ENCODE peak calls at places on chromosomes 3 and 15, in six cellular contexts. K, V, T, S, O and N are unnamed samples.

GRCh38 chr15:91568036-91568435 is 285.5 kb upstream of the SLCO3A1 start:
- DNase-seq in S (no peak), K (no peak), O (no peak), V (no peak), T (no peak), N (no peak)

GRCh38 chr15:36468746-36469145 is 110.7 kb upstream of the CDIN1 start:
- DNase-seq in V (no peak), T (no peak), S (no peak), O (no peak), K (no peak), N (peak; percentile 50)

GRCh38 chr3:17931121-17931520 is 188.7 kb upstream of the TBC1D5 start:
- DNase-seq in V (no peak), K (no peak), S (no peak), O (no peak), T (no peak), N (no peak)

GRCh38 chr15:90905306-90906180 is 2.4 kb downstream of the MAN2A2 start:
- DNase-seq in O (no peak), T (no peak), S (peak; percentile 24), V (no peak), K (no peak), N (peak; percentile 36)

GRCh38 chr3:20846792-20847191 is 660.8 kb upstream of the SGO1 start:
- DNase-seq in T (no peak), K (no peak), S (no peak), V (no peak), O (no peak), N (no peak)

GRCh38 chr3:53254810-53255359 is 937 bp downstream of the TKT start:
- DNase-seq in O (peak; percentile 38), S (peak; percentile 87), K (no peak), V (no peak), T (peak; percentile 69), N (peak; percentile 88)

GRCh38 chr3:69855436-69856162 is 116.3 kb downstream of the MITF start:
- DNase-seq in K (no peak), T (no peak), O (no peak), V (no peak), S (no peak), N (no peak)

GRCh38 chr3:15631426-15632211 is 30.1 kb downstream of the BTD start:
- DNase-seq in S (no peak), O (no peak), V (no peak), T (no peak), K (no peak), N (no peak)

GRCh38 chr15:38895326-38896282 is 331.0 kb upstream of the RASGRP1 start:
- DNase-seq in S (no peak), V (no peak), K (no peak), O (no peak), T (no peak), N (no peak)

GRCh38 chr3:139299261-139300132 is 44.3 kb upstream of the MRPS22 start:
- DNase-seq in T (no peak), V (no peak), S (no peak), K (no peak), O (no peak), N (no peak)

GRCh38 chr3:179551383-179551782 is 11.3 kb upstream of the ACTL6A start:
- DNase-seq in V (no peak), K (no peak), O (no peak), T (no peak), S (no peak), N (no peak)

GRCh38 chr15:69749274-69749673 is 296.7 kb downstream of the RPLP1 start:
- DNase-seq in V (no peak), K (no peak), T (no peak), S (no peak), O (no peak), N (no peak)

GRCh38 chr3:142896201-142896755 is 7.4 kb upstream of the PCOLCE2 start:
- DNase-seq in T (no peak), O (no peak), K (no peak), V (no peak), S (no peak), N (no peak)

GRCh38 chr15:69996321-69996720 is 101.4 kb downstream of the TLE3 start:
- DNase-seq in S (no peak), T (no peak), K (no peak), O (no peak), V (no peak), N (no peak)

GRCh38 chr15:101019351-101019750 is 100.2 kb downstream of the LRRK1 start:
- DNase-seq in O (no peak), S (no peak), V (no peak), K (no peak), T (no peak), N (no peak)

GRCh38 chr3:141231923-141232861 is 567 bp downstream of the PXYLP1 start:
- DNase-seq in O (peak; percentile 54), S (peak; percentile 75), K (no peak), T (peak; percentile 48), V (no peak), N (peak; percentile 72)

GRCh38 chr15:99369250-99369649 is 118.0 kb downstream of the LRRC28 start:
- DNase-seq in K (no peak), S (no peak), O (no peak), V (no peak), T (no peak), N (no peak)

GRCh38 chr3:24923565-24923964 is 428.9 kb upstream of the THRB start:
- DNase-seq in K (no peak), V (no peak), S (no peak), T (no peak), O (no peak), N (no peak)